ENCODE peak calls at places on chromosomes 13 and 19, in four cellular contexts. One of them, this sample, is unnamed.

GRCh38 chr13:78650725-78651083 is 8.3 kb downstream of the OBI1 start:
- DNase-seq in mesendoderm: no peak
- DNase-seq in IMR-90: no peak
- DNase-seq in mesenchymal stem cell: no peak
- DNase-seq in this sample: no peak

GRCh38 chr13:20431687-20432384 is 93.8 kb downstream of the CRYL1 start:
- DNase-seq in mesenchymal stem cell: no peak
- DNase-seq in mesendoderm: no peak
- DNase-seq in IMR-90: no peak
- DNase-seq in this sample: no peak

GRCh38 chr19:51706296-51706695 is 13.2 kb downstream of the SPACA6 start:
- DNase-seq in mesendoderm: no peak
- DNase-seq in IMR-90: no peak
- DNase-seq in mesenchymal stem cell: no peak
- DNase-seq in this sample: no peak

GRCh38 chr19:29812881-29813275 is 1.1 kb downstream of the CCNE1 start:
- DNase-seq in IMR-90: no peak
- DNase-seq in mesenchymal stem cell: no peak
- DNase-seq in mesendoderm: no peak
- DNase-seq in this sample: no peak

GRCh38 chr13:52599853-52600603 is 42.2 kb upstream of the HNRNPA1L2 start:
- DNase-seq in mesendoderm: peak
- DNase-seq in IMR-90: peak
- DNase-seq in mesenchymal stem cell: no peak
- DNase-seq in this sample: no peak

GRCh38 chr13:94065741-94066140 is 413.7 kb downstream of the DCT start:
- DNase-seq in mesendoderm: no peak
- DNase-seq in IMR-90: peak
- DNase-seq in mesenchymal stem cell: peak
- DNase-seq in this sample: no peak

GRCh38 chr13:44273991-44274810 is 99.4 kb upstream of the SERP2 start:
- DNase-seq in mesenchymal stem cell: peak
- DNase-seq in IMR-90: peak
- DNase-seq in mesendoderm: no peak
- DNase-seq in this sample: no peak

GRCh38 chr13:84553252-84553651 is 671.0 kb upstream of the SLITRK1 start:
- DNase-seq in mesenchymal stem cell: no peak
- DNase-seq in IMR-90: no peak
- DNase-seq in mesendoderm: no peak
- DNase-seq in this sample: no peak

GRCh38 chr19:36152061-36152885 is at the start of gene COX7A1:
- DNase-seq in IMR-90: no peak
- DNase-seq in mesenchymal stem cell: no peak
- DNase-seq in mesendoderm: no peak
- DNase-seq in this sample: no peak

GRCh38 chr19:35656700-35657099 is 8.6 kb downstream of the COX6B1 start:
- DNase-seq in mesendoderm: no peak
- DNase-seq in mesenchymal stem cell: no peak
- DNase-seq in IMR-90: no peak
- DNase-seq in this sample: no peak

DNA sequence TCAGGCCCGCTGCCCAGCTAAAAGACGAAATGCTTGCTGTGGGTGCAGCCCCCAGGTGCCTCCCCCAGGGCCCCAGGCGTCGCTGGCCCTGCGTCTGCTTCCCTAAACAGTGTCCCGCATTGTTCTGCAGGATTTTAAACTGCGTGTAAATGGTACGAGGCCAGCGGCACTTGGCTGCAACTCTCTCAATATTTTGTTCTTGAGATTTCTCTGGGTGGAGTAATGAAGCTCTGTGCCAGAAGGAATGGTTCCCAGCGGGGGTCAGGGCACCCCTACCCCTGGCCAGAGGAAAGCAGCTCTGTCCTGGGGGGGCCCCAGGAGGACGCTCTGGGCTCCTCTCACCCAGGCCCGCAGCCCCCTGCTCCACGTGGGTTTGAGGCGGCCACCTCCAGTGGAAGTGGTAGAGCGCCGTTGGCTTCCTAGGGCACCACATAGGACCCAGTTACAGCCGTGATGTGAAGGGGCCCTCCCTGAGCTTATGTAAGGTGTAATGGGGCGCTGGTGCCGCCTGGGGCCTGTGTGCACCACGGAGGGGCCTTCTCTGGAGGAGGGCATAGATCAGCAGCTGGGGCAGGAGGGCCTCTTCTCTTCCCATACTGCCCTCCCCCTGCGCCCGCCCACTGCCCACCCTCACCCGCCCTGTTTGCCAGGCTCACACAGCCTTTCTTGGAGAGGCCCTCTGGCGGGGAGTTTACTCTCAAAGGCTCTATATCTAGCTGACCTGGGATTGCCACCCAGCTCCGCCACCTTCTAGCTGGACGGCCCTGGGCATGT is 19.8 kb downstream of the PAK4 start:
- DNase-seq in IMR-90: no peak
- DNase-seq in mesendoderm: no peak
- DNase-seq in mesenchymal stem cell: no peak
- DNase-seq in this sample: no peak
- H3K4ac ChIP-seq in IMR-90: no peak
- H3K4ac ChIP-seq in mesendoderm: no peak
- H3K4ac ChIP-seq in mesenchymal stem cell: no peak
- H3K4ac ChIP-seq in this sample: no peak

GRCh38 chr13:57191667-57192066 is 24.7 kb downstream of the PRR20E start:
- DNase-seq in IMR-90: no peak
- DNase-seq in mesendoderm: no peak
- DNase-seq in mesenchymal stem cell: no peak
- DNase-seq in this sample: no peak
- H3K9ac ChIP-seq in IMR-90: no peak
- H3K9ac ChIP-seq in mesendoderm: no peak
- H3K9ac ChIP-seq in mesenchymal stem cell: no peak
- H3K9ac ChIP-seq in this sample: no peak

GRCh38 chr13:35992964-35993363 is 138.2 kb downstream of the DCLK1 start:
- DNase-seq in IMR-90: no peak
- DNase-seq in mesenchymal stem cell: no peak
- DNase-seq in mesendoderm: no peak
- DNase-seq in this sample: no peak

GRCh38 chr13:35988648-35989081 is 142.5 kb downstream of the DCLK1 start:
- DNase-seq in mesendoderm: peak
- DNase-seq in IMR-90: no peak
- DNase-seq in mesenchymal stem cell: no peak
- DNase-seq in this sample: no peak

GRCh38 chr13:35987572-35988513 is 143.3 kb downstream of the DCLK1 start:
- DNase-seq in mesendoderm: no peak
- DNase-seq in IMR-90: no peak
- DNase-seq in mesenchymal stem cell: no peak
- DNase-seq in this sample: no peak

GRCh38 chr13:35994131-35994966 is 136.8 kb downstream of the DCLK1 start:
- DNase-seq in mesendoderm: peak
- DNase-seq in mesenchymal stem cell: no peak
- DNase-seq in IMR-90: peak
- DNase-seq in this sample: no peak

GRCh38 chr13:35990196-35990595 is 141.0 kb downstream of the DCLK1 start:
- DNase-seq in mesenchymal stem cell: no peak
- DNase-seq in mesendoderm: peak
- DNase-seq in IMR-90: no peak
- DNase-seq in this sample: no peak
- H3K4ac ChIP-seq in mesenchymal stem cell: no peak
- H3K4ac ChIP-seq in mesendoderm: no peak
- H3K4ac ChIP-seq in IMR-90: no peak
- H3K4ac ChIP-seq in this sample: no peak

GRCh38 chr19:4089400-4089908 is 22.8 kb upstream of the ZBTB7A start:
- DNase-seq in IMR-90: no peak
- DNase-seq in mesendoderm: no peak
- DNase-seq in mesenchymal stem cell: no peak
- DNase-seq in this sample: no peak

GRCh38 chr19:4088975-4089374 is 22.3 kb upstream of the ZBTB7A start:
- DNase-seq in IMR-90: no peak
- DNase-seq in mesenchymal stem cell: no peak
- DNase-seq in mesendoderm: no peak
- DNase-seq in this sample: no peak

GRCh38 chr19:4089946-4090345 is 23.2 kb upstream of the ZBTB7A start:
- DNase-seq in IMR-90: no peak
- DNase-seq in mesenchymal stem cell: no peak
- DNase-seq in mesendoderm: no peak
- DNase-seq in this sample: no peak

GRCh38 chr19:4088065-4088679 is 21.5 kb upstream of the ZBTB7A start:
- DNase-seq in mesenchymal stem cell: no peak
- DNase-seq in mesendoderm: no peak
- DNase-seq in IMR-90: no peak
- DNase-seq in this sample: no peak

DNA sequence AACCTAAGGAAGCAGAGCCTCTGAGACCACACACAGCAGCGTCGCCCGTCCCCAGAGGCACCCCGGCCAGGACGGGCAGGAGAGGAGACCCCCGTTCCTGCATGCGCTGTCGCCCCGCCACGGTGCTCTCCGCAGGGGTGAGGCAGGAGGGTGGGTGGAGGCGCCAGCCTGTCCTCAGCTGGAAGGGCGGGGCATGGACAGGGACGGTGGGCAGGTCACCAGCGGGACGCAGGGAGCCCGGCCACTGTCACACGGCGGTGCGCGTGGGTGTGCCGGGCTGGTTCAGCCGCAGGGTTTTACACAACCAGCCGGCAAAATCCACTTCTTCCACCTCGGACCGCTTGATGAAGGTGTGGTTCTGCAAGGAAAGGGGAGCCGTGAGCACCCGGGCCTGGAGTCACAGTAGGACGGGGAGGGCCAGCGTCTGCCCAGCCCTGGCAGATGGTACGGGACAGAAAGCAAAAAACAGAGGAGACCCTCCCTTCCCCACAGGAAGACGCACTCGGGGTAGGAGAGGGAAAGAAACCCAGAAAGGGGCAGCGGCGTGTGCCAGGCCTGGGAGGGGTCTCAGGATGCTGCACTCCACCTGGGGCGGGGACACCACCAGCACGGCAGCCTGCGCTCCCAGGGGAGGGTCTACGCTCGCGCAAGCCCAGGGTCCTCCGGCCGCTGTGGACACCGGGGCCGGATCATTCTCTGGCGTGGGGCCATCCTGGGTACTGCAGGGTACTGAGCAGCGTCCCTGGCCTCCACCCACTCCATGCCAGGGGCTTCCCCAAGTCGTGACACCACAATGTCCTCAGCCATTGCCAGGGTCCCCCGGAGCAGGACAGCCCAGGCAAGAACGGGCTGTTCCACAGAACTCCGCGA is 23.9 kb upstream of the ZBTB7A start:
- DNase-seq in mesendoderm: no peak
- DNase-seq in IMR-90: no peak
- DNase-seq in mesenchymal stem cell: no peak
- DNase-seq in this sample: no peak
- H3K9ac ChIP-seq in mesendoderm: no peak
- H3K9ac ChIP-seq in IMR-90: no peak
- H3K9ac ChIP-seq in mesenchymal stem cell: no peak
- H3K9ac ChIP-seq in this sample: no peak

DNA sequence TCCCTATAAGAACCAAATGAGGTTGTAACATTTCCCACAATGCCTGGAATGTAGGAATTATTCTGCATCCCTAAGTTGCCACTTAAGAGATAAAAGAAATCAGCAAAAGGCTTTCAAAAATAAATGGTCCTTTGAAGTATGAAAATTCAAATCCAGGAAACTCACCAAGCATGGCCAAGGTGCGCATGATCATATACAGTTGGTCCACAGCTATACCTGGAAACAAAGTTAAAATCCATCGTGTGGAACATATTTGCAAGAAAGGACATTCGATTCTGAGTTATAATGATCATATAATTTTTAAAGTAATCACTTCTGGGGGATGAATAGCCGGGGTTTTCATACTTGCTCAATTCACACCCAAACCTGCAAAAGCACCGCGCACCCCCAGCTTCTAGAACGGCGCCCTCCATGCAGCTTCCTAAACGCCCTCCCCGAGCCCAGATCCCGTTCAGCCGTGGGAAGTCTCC is 525 bp downstream of the CARS2 start:
- DNase-seq in mesenchymal stem cell: no peak
- DNase-seq in IMR-90: no peak
- DNase-seq in mesendoderm: no peak
- DNase-seq in this sample: no peak
- H3K4ac ChIP-seq in mesenchymal stem cell: peak
- H3K4ac ChIP-seq in IMR-90: peak
- H3K4ac ChIP-seq in mesendoderm: peak
- H3K4ac ChIP-seq in this sample: peak

GRCh38 chr19:14401468-14401867 is 17.7 kb downstream of the DDX39A start:
- DNase-seq in mesendoderm: no peak
- DNase-seq in mesenchymal stem cell: no peak
- DNase-seq in IMR-90: no peak
- DNase-seq in this sample: no peak
- H3K9ac ChIP-seq in mesendoderm: no peak
- H3K9ac ChIP-seq in mesenchymal stem cell: no peak
- H3K9ac ChIP-seq in IMR-90: no peak
- H3K9ac ChIP-seq in this sample: no peak

GRCh38 chr19:45451850-45452387 is 15.9 kb upstream of the FOSB start:
- DNase-seq in mesendoderm: no peak
- DNase-seq in mesenchymal stem cell: no peak
- DNase-seq in IMR-90: no peak
- DNase-seq in this sample: no peak
- H3K4ac ChIP-seq in mesendoderm: no peak
- H3K4ac ChIP-seq in mesenchymal stem cell: no peak
- H3K4ac ChIP-seq in IMR-90: no peak
- H3K4ac ChIP-seq in this sample: no peak

This sample was measured in neuronal stem cell.